ENCODE peak calls at places on chromosomes 6 and 20, in five cellular contexts. One of them, this sample, is unnamed.

GRCh38 chr6:87393026-87393622 is 14.6 kb upstream of the CFAP206 start:
- DNase-seq in IMR-90: peak
- DNase-seq in trophoblast cell: peak
- DNase-seq in mesendoderm: peak
- DNase-seq in H9: no peak
- DNase-seq in this sample: peak

GRCh38 chr6:159973951-159974350 is 5.1 kb downstream of the IGF2R start:
- DNase-seq in IMR-90: peak
- DNase-seq in trophoblast cell: no peak
- DNase-seq in mesendoderm: no peak
- DNase-seq in H9: no peak
- DNase-seq in this sample: peak

GRCh38 chr20:57445298-57445697 is 54.1 kb downstream of the RBM38 start:
- DNase-seq in IMR-90: peak
- DNase-seq in trophoblast cell: no peak
- DNase-seq in mesendoderm: no peak
- DNase-seq in H9: no peak
- DNase-seq in this sample: peak

GRCh38 chr20:54690323-54690722 is 214.9 kb downstream of the DOK5 start:
- DNase-seq in IMR-90: no peak
- DNase-seq in trophoblast cell: no peak
- DNase-seq in mesendoderm: no peak
- DNase-seq in H9: no peak
- DNase-seq in this sample: no peak

GRCh38 chr20:53364617-53365016 is 229.0 kb downstream of the ZNF217 start:
- DNase-seq in IMR-90: no peak
- DNase-seq in trophoblast cell: no peak
- DNase-seq in mesendoderm: no peak
- DNase-seq in H9: no peak
- DNase-seq in this sample: no peak

GRCh38 chr6:25971187-25971811 is 8.7 kb downstream of the TRIM38 start:
- DNase-seq in IMR-90: peak
- DNase-seq in trophoblast cell: no peak
- DNase-seq in mesendoderm: peak
- DNase-seq in H9: no peak
- DNase-seq in this sample: peak

GRCh38 chr6:424741-425417 is 33.3 kb downstream of the IRF4 start:
- DNase-seq in IMR-90: no peak
- DNase-seq in trophoblast cell: no peak
- DNase-seq in mesendoderm: no peak
- DNase-seq in H9: no peak
- DNase-seq in this sample: no peak

GRCh38 chr20:62161347-62161746 is 17.8 kb downstream of the SS18L1 start:
- DNase-seq in IMR-90: peak
- DNase-seq in trophoblast cell: no peak
- DNase-seq in mesendoderm: no peak
- DNase-seq in H9: no peak
- DNase-seq in this sample: no peak

GRCh38 chr6:111626446-111626845 is 20.8 kb upstream of the TRAF3IP2 start:
- DNase-seq in IMR-90: no peak
- DNase-seq in trophoblast cell: no peak
- DNase-seq in mesendoderm: no peak
- DNase-seq in H9: no peak
- DNase-seq in this sample: no peak

GRCh38 chr6:87155272-87155919 is at the start of gene ZNF292:
- DNase-seq in IMR-90: peak
- DNase-seq in trophoblast cell: peak
- DNase-seq in mesendoderm: peak
- DNase-seq in H9: peak
- DNase-seq in this sample: peak

GRCh38 chr20:23533161-23533560 is 35.1 kb downstream of the CST9L start:
- DNase-seq in IMR-90: no peak
- DNase-seq in trophoblast cell: no peak
- DNase-seq in mesendoderm: peak
- DNase-seq in H9: peak
- DNase-seq in this sample: no peak

GRCh38 chr6:40733290-40733689 is 146.1 kb upstream of the LRFN2 start:
- DNase-seq in IMR-90: no peak
- DNase-seq in trophoblast cell: no peak
- DNase-seq in mesendoderm: peak
- DNase-seq in H9: no peak
- DNase-seq in this sample: peak

GRCh38 chr20:59753836-59754235 is 149.5 kb downstream of the PHACTR3 start:
- DNase-seq in IMR-90: no peak
- DNase-seq in trophoblast cell: no peak
- DNase-seq in mesendoderm: no peak
- DNase-seq in H9: no peak
- DNase-seq in this sample: no peak

GRCh38 chr6:148328876-148329567 is 13.6 kb upstream of the SASH1 start:
- DNase-seq in IMR-90: no peak
- DNase-seq in trophoblast cell: no peak
- DNase-seq in mesendoderm: no peak
- DNase-seq in H9: no peak
- DNase-seq in this sample: peak

GRCh38 chr6:134145786-134146185 is 93.4 kb upstream of the SLC2A12 start:
- DNase-seq in IMR-90: peak
- DNase-seq in trophoblast cell: no peak
- DNase-seq in mesendoderm: peak
- DNase-seq in H9: no peak
- DNase-seq in this sample: no peak

GRCh38 chr6:139981810-139982550 is 607.5 kb upstream of the CITED2 start:
- DNase-seq in IMR-90: peak
- DNase-seq in trophoblast cell: no peak
- DNase-seq in mesendoderm: peak
- DNase-seq in H9: peak
- DNase-seq in this sample: peak

GRCh38 chr6:139981066-139981624 is 606.7 kb upstream of the CITED2 start:
- DNase-seq in IMR-90: no peak
- DNase-seq in trophoblast cell: no peak
- DNase-seq in mesendoderm: no peak
- DNase-seq in H9: no peak
- DNase-seq in this sample: peak

GRCh38 chr6:139973602-139974373 is 599.3 kb upstream of the CITED2 start:
- DNase-seq in IMR-90: peak
- DNase-seq in trophoblast cell: peak
- DNase-seq in mesendoderm: no peak
- DNase-seq in H9: no peak
- DNase-seq in this sample: peak

GRCh38 chr6:139979021-139979721 is 604.7 kb upstream of the CITED2 start:
- DNase-seq in IMR-90: no peak
- DNase-seq in trophoblast cell: no peak
- DNase-seq in mesendoderm: no peak
- DNase-seq in H9: no peak
- DNase-seq in this sample: peak

DNA sequence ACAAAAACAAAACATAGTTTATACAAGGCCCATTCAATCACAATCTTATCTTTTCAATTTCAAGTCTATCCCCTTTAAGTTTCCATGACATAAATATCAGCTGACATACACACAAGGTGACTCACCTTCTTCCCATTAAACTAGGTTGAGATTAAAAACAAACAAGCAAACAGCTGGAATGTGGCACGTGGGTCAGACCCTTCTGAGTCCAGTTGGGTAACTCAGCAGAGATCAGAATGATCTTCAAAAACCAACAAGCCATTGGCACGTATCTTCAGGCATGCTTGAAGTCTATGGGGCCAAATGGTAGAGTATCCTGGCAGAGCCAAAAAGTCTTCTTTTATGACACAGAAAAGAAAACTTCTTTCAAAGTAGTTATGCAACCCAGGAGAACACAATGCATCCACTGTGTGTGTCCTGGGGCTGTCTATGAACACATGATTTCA is 603.5 kb upstream of the CITED2 start:
- DNase-seq in IMR-90: peak
- DNase-seq in trophoblast cell: peak
- DNase-seq in mesendoderm: peak
- DNase-seq in H9: no peak
- DNase-seq in this sample: peak
- H3K27ac ChIP-seq in IMR-90: peak
- H3K27ac ChIP-seq in trophoblast cell: peak
- H3K27ac ChIP-seq in mesendoderm: no peak
- H3K27ac ChIP-seq in H9: no peak
- H3K27ac ChIP-seq in this sample: peak

GRCh38 chr6:27247133-27247836 is at the start of gene PRSS16:
- DNase-seq in IMR-90: no peak
- DNase-seq in trophoblast cell: no peak
- DNase-seq in mesendoderm: no peak
- DNase-seq in H9: no peak
- DNase-seq in this sample: no peak
- H3K18ac ChIP-seq in IMR-90: no peak
- H3K18ac ChIP-seq in trophoblast cell: no peak
- H3K18ac ChIP-seq in mesendoderm: no peak
- H3K18ac ChIP-seq in H9: no peak
- H3K18ac ChIP-seq in this sample: no peak

GRCh38 chr6:36607782-36608386 is 13.7 kb downstream of the SRSF3 start:
- DNase-seq in IMR-90: no peak
- DNase-seq in trophoblast cell: peak
- DNase-seq in mesendoderm: no peak
- DNase-seq in H9: no peak
- DNase-seq in this sample: no peak

GRCh38 chr6:36609582-36609981 is 15.4 kb downstream of the SRSF3 start:
- DNase-seq in IMR-90: no peak
- DNase-seq in trophoblast cell: no peak
- DNase-seq in mesendoderm: no peak
- DNase-seq in H9: no peak
- DNase-seq in this sample: no peak

GRCh38 chr6:36610041-36610440 is 15.9 kb downstream of the SRSF3 start:
- DNase-seq in IMR-90: no peak
- DNase-seq in trophoblast cell: no peak
- DNase-seq in mesendoderm: no peak
- DNase-seq in H9: no peak
- DNase-seq in this sample: no peak

GRCh38 chr6:36610576-36611336 is 16.6 kb downstream of the SRSF3 start:
- DNase-seq in IMR-90: no peak
- DNase-seq in trophoblast cell: no peak
- DNase-seq in mesendoderm: no peak
- DNase-seq in H9: no peak
- DNase-seq in this sample: no peak

GRCh38 chr6:36608788-36609563 is 14.8 kb downstream of the SRSF3 start:
- DNase-seq in IMR-90: no peak
- DNase-seq in trophoblast cell: no peak
- DNase-seq in mesendoderm: no peak
- DNase-seq in H9: no peak
- DNase-seq in this sample: no peak
- H3K27ac ChIP-seq in IMR-90: no peak
- H3K27ac ChIP-seq in trophoblast cell: no peak
- H3K27ac ChIP-seq in mesendoderm: no peak
- H3K27ac ChIP-seq in H9: peak
- H3K27ac ChIP-seq in this sample: peak

DNA sequence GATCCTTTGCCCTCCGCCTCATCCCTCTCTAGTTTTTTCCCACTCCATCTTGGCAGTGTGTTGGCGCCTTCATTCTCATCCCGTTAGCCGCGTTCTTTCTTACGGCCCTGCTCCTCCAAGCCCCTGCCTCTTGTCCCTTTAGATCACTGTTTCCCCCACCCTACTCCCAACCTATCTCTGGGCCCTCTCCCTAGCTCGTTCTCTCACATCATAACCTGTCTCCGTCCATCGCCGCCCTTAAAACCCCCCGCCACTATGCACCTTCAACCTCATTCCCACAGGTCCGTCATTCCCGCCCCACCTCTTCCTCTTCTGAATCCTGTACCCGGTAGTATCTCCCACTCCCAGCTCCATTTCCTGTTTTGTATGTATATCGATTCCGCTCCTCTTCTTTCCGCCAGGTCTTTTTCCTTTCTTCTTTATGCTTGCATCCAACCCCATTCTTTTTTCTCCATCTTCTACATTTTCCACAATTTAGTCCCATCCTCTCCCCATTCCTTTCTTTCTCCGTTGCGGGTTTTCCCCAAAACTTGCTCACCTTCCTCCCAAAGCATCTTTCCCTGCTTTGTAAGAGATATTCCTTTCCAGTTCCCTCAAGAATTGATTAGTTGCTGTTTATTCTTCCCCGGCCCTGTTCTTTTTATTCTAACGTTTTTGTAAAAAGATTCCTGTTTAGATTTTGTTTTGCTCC is 671 bp downstream of the EFHC1 start:
- DNase-seq in IMR-90: peak
- DNase-seq in trophoblast cell: peak
- DNase-seq in mesendoderm: peak
- DNase-seq in H9: peak
- DNase-seq in this sample: peak
- H3K18ac ChIP-seq in IMR-90: peak
- H3K18ac ChIP-seq in trophoblast cell: no peak
- H3K18ac ChIP-seq in mesendoderm: no peak
- H3K18ac ChIP-seq in H9: peak
- H3K18ac ChIP-seq in this sample: peak

GRCh38 chr20:436476-436875 is 25.9 kb downstream of the TBC1D20 start:
- DNase-seq in IMR-90: no peak
- DNase-seq in trophoblast cell: no peak
- DNase-seq in mesendoderm: no peak
- DNase-seq in H9: no peak
- DNase-seq in this sample: no peak

GRCh38 chr20:440636-441035 is 21.7 kb downstream of the TBC1D20 start:
- DNase-seq in IMR-90: peak
- DNase-seq in trophoblast cell: peak
- DNase-seq in mesendoderm: no peak
- DNase-seq in H9: no peak
- DNase-seq in this sample: no peak

GRCh38 chr20:437787-438486 is 24.4 kb downstream of the TBC1D20 start:
- DNase-seq in IMR-90: no peak
- DNase-seq in trophoblast cell: no peak
- DNase-seq in mesendoderm: no peak
- DNase-seq in H9: no peak
- DNase-seq in this sample: no peak

GRCh38 chr20:440148-440547 is 22.2 kb downstream of the TBC1D20 start:
- DNase-seq in IMR-90: no peak
- DNase-seq in trophoblast cell: no peak
- DNase-seq in mesendoderm: no peak
- DNase-seq in H9: no peak
- DNase-seq in this sample: no peak

DNA sequence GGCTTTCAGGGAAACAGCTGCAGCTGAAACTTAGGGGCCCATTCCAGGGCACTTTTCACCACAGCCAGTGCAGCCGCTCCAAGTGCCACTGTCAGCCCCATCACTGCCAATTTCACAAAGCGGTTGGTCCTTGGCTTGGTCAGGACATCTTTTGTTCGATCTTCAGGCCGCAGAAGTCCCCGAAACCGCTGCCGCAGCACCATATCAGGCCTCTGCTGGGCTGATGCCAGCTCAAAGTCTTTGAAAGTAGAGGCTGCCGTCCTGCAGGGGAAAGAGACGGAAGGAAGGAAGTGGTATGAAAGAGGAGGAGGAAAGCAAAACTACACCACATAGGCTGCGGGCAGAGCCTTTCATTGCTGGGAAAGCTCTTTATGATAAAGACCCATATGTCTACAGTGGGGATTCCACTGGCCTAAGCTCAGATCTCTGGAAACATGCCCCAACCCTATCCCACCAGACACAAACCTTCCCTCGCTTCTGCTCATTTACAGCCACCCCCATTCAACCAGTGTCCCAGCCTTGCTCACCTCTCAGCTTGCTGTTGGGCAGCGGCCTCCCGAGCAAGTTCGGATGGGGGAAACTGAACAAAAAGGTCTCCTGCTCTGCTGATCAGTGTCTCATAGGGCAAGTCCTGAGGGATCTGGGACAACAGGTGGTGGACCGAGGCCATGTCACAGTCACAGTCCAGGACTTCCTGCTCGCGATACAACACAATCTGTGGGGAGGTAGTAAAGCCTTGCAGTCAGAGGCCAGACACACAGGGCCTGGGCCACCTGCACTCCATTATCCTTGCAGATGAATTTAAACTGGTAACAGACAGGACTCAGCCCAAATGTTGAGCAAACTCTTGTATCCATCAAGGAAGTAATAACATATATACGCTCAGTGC is 23.5 kb downstream of the TBC1D20 start:
- DNase-seq in IMR-90: no peak
- DNase-seq in trophoblast cell: no peak
- DNase-seq in mesendoderm: no peak
- DNase-seq in H9: no peak
- DNase-seq in this sample: no peak
- H3K27ac ChIP-seq in IMR-90: no peak
- H3K27ac ChIP-seq in trophoblast cell: no peak
- H3K27ac ChIP-seq in mesendoderm: no peak
- H3K27ac ChIP-seq in H9: no peak
- H3K27ac ChIP-seq in this sample: no peak

This sample was measured in mesenchymal stem cell.